ENCODE peak calls at places on chromosome 20, in nine cellular contexts. One of them, this sample, is unnamed.

GRCh38 chr20:24572140-24572539 is 102.7 kb downstream of the SYNDIG1 start:
- DNase-seq in glutamatergic neuron: no peak
- DNase-seq in BE2C: no peak
- DNase-seq in NB4: no peak
- DNase-seq in dorsolateral prefrontal cortex: no peak
- DNase-seq in cardiac muscle cell: no peak
- DNase-seq in left lung: no peak
- DNase-seq in GM12864: no peak
- DNase-seq in nephron progenitor cell: no peak
- DNase-seq in this sample: no peak

GRCh38 chr20:32681175-32682084 is 7.7 kb upstream of the C20orf203 start:
- DNase-seq in glutamatergic neuron: peak
- DNase-seq in BE2C: peak
- DNase-seq in NB4: peak
- DNase-seq in dorsolateral prefrontal cortex: peak
- DNase-seq in cardiac muscle cell: peak
- DNase-seq in left lung: no peak
- DNase-seq in GM12864: no peak
- DNase-seq in nephron progenitor cell: peak
- DNase-seq in this sample: no peak

GRCh38 chr20:17558154-17558940 is 11.5 kb upstream of the DSTN start:
- DNase-seq in glutamatergic neuron: no peak
- DNase-seq in BE2C: no peak
- DNase-seq in NB4: peak
- DNase-seq in dorsolateral prefrontal cortex: no peak
- DNase-seq in cardiac muscle cell: no peak
- DNase-seq in left lung: no peak
- DNase-seq in GM12864: no peak
- DNase-seq in nephron progenitor cell: no peak
- DNase-seq in this sample: no peak

GRCh38 chr20:17648782-17649730 is 33.0 kb downstream of the RRBP1 start:
- DNase-seq in glutamatergic neuron: no peak
- DNase-seq in BE2C: no peak
- DNase-seq in NB4: peak
- DNase-seq in dorsolateral prefrontal cortex: no peak
- DNase-seq in cardiac muscle cell: peak
- DNase-seq in left lung: no peak
- DNase-seq in GM12864: no peak
- DNase-seq in nephron progenitor cell: no peak
- DNase-seq in this sample: no peak

GRCh38 chr20:57082546-57082945 is 183.9 kb downstream of the BMP7 start:
- DNase-seq in glutamatergic neuron: no peak
- DNase-seq in BE2C: no peak
- DNase-seq in NB4: no peak
- DNase-seq in dorsolateral prefrontal cortex: no peak
- DNase-seq in cardiac muscle cell: no peak
- DNase-seq in left lung: peak
- DNase-seq in GM12864: no peak
- DNase-seq in nephron progenitor cell: no peak
- DNase-seq in this sample: no peak

GRCh38 chr20:43840382-43841070 is 74.1 kb upstream of the TOX2 start:
- DNase-seq in glutamatergic neuron: peak
- DNase-seq in BE2C: peak
- DNase-seq in NB4: peak
- DNase-seq in dorsolateral prefrontal cortex: no peak
- DNase-seq in cardiac muscle cell: no peak
- DNase-seq in left lung: no peak
- DNase-seq in GM12864: peak
- DNase-seq in nephron progenitor cell: no peak
- DNase-seq in this sample: no peak

GRCh38 chr20:20663841-20664240 is 48.6 kb downstream of the RALGAPA2 start:
- DNase-seq in glutamatergic neuron: no peak
- DNase-seq in BE2C: no peak
- DNase-seq in NB4: no peak
- DNase-seq in dorsolateral prefrontal cortex: no peak
- DNase-seq in cardiac muscle cell: no peak
- DNase-seq in left lung: no peak
- DNase-seq in GM12864: no peak
- DNase-seq in nephron progenitor cell: no peak
- DNase-seq in this sample: no peak

GRCh38 chr20:46174469-46175126 is 56.5 kb downstream of the CD40 start:
- DNase-seq in glutamatergic neuron: peak
- DNase-seq in BE2C: peak
- DNase-seq in NB4: peak
- DNase-seq in dorsolateral prefrontal cortex: no peak
- DNase-seq in cardiac muscle cell: peak
- DNase-seq in left lung: peak
- DNase-seq in GM12864: peak
- DNase-seq in nephron progenitor cell: peak
- DNase-seq in this sample: peak

DNA sequence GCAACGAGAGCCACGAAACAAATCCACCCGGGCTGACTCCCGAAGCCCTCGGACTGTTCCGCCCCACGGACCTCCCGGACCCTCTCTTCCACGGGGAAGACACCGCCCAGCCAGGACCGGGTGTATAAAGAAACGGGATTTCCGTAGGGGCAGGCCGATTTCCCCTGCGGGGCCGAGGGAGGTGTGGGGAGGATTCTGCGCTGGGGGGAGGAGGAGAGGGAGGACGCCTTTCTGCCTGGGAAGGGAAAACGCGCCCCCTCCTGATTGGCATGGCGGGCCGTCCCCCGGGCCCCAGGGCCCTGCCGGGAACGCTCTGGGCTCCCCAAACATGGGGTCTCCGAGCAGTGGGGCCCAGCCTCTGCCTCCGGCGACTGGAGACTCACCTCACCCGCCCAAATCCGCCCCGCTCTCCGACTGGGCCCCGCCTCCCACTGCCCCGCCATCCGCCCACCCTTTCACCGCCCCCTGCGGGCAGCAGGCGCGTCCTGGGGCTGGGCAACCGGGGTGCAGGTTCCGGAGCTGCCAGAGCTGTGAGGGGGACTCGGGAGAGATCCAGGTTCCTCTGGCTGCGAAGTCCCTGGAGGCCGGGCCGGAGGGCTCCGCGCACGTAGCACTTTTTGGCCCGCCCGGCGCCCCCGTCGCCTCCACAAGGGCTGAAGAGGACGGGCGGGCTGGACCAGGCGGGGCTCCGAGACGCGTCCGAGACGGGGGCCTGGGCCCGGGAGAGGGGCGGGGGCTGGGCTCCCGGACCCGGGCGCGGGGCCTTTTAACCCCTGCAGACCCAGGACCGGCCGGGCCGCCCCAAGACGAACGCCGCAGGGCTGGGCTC is 586 bp upstream of the PPDPF start:
- DNase-seq in glutamatergic neuron: peak
- DNase-seq in BE2C: peak
- DNase-seq in NB4: no peak
- DNase-seq in dorsolateral prefrontal cortex: no peak
- DNase-seq in cardiac muscle cell: peak
- DNase-seq in left lung: peak
- DNase-seq in GM12864: no peak
- DNase-seq in nephron progenitor cell: peak
- DNase-seq in this sample: peak
- TF ChIP-seq CTCF in glutamatergic neuron: peak
- TF ChIP-seq CTCF in BE2C: peak
- TF ChIP-seq CTCF in NB4: no peak
- TF ChIP-seq CTCF in dorsolateral prefrontal cortex: peak
- TF ChIP-seq CTCF in cardiac muscle cell: peak
- TF ChIP-seq CTCF in left lung: no peak
- TF ChIP-seq CTCF in GM12864: peak
- TF ChIP-seq CTCF in nephron progenitor cell: peak
- TF ChIP-seq CTCF in this sample: no peak

GRCh38 chr20:36742558-36742957 is 3.3 kb downstream of the NDRG3 start:
- DNase-seq in glutamatergic neuron: no peak
- DNase-seq in BE2C: no peak
- DNase-seq in NB4: no peak
- DNase-seq in dorsolateral prefrontal cortex: no peak
- DNase-seq in cardiac muscle cell: no peak
- DNase-seq in left lung: no peak
- DNase-seq in GM12864: no peak
- DNase-seq in nephron progenitor cell: no peak
- DNase-seq in this sample: no peak

GRCh38 chr20:36744764-36745191 is 1.1 kb downstream of the NDRG3 start:
- DNase-seq in glutamatergic neuron: peak
- DNase-seq in BE2C: peak
- DNase-seq in NB4: no peak
- DNase-seq in dorsolateral prefrontal cortex: no peak
- DNase-seq in cardiac muscle cell: peak
- DNase-seq in left lung: no peak
- DNase-seq in GM12864: no peak
- DNase-seq in nephron progenitor cell: peak
- DNase-seq in this sample: no peak

GRCh38 chr20:36745234-36745926 is 510 bp downstream of the NDRG3 start:
- DNase-seq in glutamatergic neuron: peak
- DNase-seq in BE2C: peak
- DNase-seq in NB4: peak
- DNase-seq in dorsolateral prefrontal cortex: no peak
- DNase-seq in cardiac muscle cell: peak
- DNase-seq in left lung: no peak
- DNase-seq in GM12864: no peak
- DNase-seq in nephron progenitor cell: no peak
- DNase-seq in this sample: no peak

GRCh38 chr20:36744243-36744642 is 1.6 kb downstream of the NDRG3 start:
- DNase-seq in glutamatergic neuron: no peak
- DNase-seq in BE2C: no peak
- DNase-seq in NB4: no peak
- DNase-seq in dorsolateral prefrontal cortex: no peak
- DNase-seq in cardiac muscle cell: no peak
- DNase-seq in left lung: no peak
- DNase-seq in GM12864: no peak
- DNase-seq in nephron progenitor cell: no peak
- DNase-seq in this sample: no peak

GRCh38 chr20:36745927-36746659 is at the start of gene NDRG3:
- DNase-seq in glutamatergic neuron: peak
- DNase-seq in BE2C: peak
- DNase-seq in NB4: peak
- DNase-seq in dorsolateral prefrontal cortex: peak
- DNase-seq in cardiac muscle cell: peak
- DNase-seq in left lung: peak
- DNase-seq in GM12864: peak
- DNase-seq in nephron progenitor cell: peak
- DNase-seq in this sample: peak
- TF ChIP-seq CTCF in glutamatergic neuron: no peak
- TF ChIP-seq CTCF in BE2C: no peak
- TF ChIP-seq CTCF in NB4: no peak
- TF ChIP-seq CTCF in dorsolateral prefrontal cortex: no peak
- TF ChIP-seq CTCF in cardiac muscle cell: no peak
- TF ChIP-seq CTCF in left lung: no peak
- TF ChIP-seq CTCF in GM12864: peak
- TF ChIP-seq CTCF in nephron progenitor cell: no peak
- TF ChIP-seq CTCF in this sample: no peak

GRCh38 chr20:58850693-58851174 is at the start of gene GNAS-AS1:
- DNase-seq in glutamatergic neuron: peak
- DNase-seq in BE2C: peak
- DNase-seq in NB4: no peak
- DNase-seq in dorsolateral prefrontal cortex: peak
- DNase-seq in cardiac muscle cell: peak
- DNase-seq in left lung: peak
- DNase-seq in GM12864: peak
- DNase-seq in nephron progenitor cell: peak
- DNase-seq in this sample: peak

GRCh38 chr20:58853466-58853865 is 950 bp downstream of the GNAS start:
- DNase-seq in glutamatergic neuron: no peak
- DNase-seq in BE2C: no peak
- DNase-seq in NB4: no peak
- DNase-seq in dorsolateral prefrontal cortex: no peak
- DNase-seq in cardiac muscle cell: no peak
- DNase-seq in left lung: no peak
- DNase-seq in GM12864: no peak
- DNase-seq in nephron progenitor cell: no peak
- DNase-seq in this sample: no peak

GRCh38 chr20:58851969-58852458 is 502 bp upstream of the GNAS start:
- DNase-seq in glutamatergic neuron: no peak
- DNase-seq in BE2C: no peak
- DNase-seq in NB4: no peak
- DNase-seq in dorsolateral prefrontal cortex: no peak
- DNase-seq in cardiac muscle cell: no peak
- DNase-seq in left lung: no peak
- DNase-seq in GM12864: no peak
- DNase-seq in nephron progenitor cell: no peak
- DNase-seq in this sample: no peak

GRCh38 chr20:58852559-58853271 is at the start of gene GNAS:
- DNase-seq in glutamatergic neuron: peak
- DNase-seq in BE2C: peak
- DNase-seq in NB4: peak
- DNase-seq in dorsolateral prefrontal cortex: peak
- DNase-seq in cardiac muscle cell: peak
- DNase-seq in left lung: peak
- DNase-seq in GM12864: no peak
- DNase-seq in nephron progenitor cell: peak
- DNase-seq in this sample: peak

DNA sequence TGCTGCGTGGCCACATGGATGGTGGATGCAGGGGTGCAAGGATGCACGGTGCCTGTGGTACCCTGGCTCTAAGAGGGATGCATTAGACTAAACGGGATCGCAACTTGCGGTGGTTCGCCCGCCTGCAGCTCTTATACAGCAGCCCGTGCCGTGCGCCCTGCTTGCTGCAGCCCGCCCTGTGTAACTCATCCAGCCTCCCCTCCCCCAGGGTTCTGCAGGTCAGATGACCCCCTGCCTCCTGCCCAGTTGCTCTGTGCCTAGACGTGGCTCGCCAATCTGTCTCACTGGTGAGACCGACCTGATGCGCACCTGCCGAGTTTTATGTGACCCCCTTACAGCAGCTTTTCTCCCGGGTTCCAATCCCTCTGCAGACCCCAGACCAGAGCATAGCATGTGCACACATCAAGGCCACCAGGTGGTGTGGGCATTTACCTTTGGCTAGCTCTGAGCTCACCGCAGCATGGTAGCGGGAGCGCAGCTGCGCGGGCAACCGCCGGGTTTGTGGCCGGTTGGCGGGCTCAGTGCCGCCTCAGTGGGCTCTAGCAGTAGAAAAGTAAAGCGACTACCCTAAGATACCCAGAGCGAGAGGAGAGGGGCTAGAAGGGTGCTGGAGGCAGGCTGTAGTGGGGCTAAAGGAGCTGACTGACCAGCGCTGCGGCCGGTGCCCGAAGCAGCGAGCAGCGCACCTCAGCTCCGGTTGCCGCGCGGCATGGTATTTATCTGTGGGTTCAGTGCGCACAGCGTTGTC is 693 bp upstream of the GNAS-AS1 start:
- DNase-seq in glutamatergic neuron: peak
- DNase-seq in BE2C: no peak
- DNase-seq in NB4: no peak
- DNase-seq in dorsolateral prefrontal cortex: no peak
- DNase-seq in cardiac muscle cell: no peak
- DNase-seq in left lung: no peak
- DNase-seq in GM12864: no peak
- DNase-seq in nephron progenitor cell: peak
- DNase-seq in this sample: peak
- TF ChIP-seq CTCF in glutamatergic neuron: no peak
- TF ChIP-seq CTCF in BE2C: no peak
- TF ChIP-seq CTCF in NB4: no peak
- TF ChIP-seq CTCF in dorsolateral prefrontal cortex: no peak
- TF ChIP-seq CTCF in cardiac muscle cell: no peak
- TF ChIP-seq CTCF in left lung: no peak
- TF ChIP-seq CTCF in GM12864: no peak
- TF ChIP-seq CTCF in nephron progenitor cell: no peak
- TF ChIP-seq CTCF in this sample: no peak

DNA sequence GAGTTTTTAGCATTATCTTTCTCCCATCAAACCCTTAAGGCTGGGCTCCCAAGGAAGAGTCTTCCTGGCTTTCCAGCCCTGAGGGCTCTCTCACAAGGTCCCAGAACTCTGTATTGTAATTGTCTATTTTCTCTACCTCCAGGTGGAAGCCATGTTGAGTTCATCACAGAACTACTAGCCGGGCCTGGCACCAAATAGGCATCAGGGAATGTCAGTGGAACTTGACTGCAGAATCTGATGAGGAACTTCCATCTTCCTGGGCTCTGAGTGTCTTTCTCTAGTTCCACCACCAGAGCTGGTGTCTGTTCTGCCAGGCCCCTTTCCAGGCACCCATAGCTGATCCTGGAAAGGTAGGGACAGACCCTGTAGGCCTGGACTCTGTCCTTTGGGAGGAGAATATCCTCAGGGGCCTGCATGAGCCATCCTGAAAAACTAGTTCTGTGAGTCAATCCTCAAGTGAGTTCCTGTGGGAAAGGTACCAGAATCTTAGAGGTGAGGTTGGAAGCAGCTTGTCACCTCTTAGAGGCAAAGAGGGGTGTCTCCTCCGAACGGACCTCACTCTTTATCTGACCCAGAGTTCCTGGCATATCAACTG is 11.1 kb upstream of the TOP1 start:
- DNase-seq in glutamatergic neuron: no peak
- DNase-seq in BE2C: no peak
- DNase-seq in NB4: no peak
- DNase-seq in dorsolateral prefrontal cortex: no peak
- DNase-seq in cardiac muscle cell: no peak
- DNase-seq in left lung: no peak
- DNase-seq in GM12864: no peak
- DNase-seq in nephron progenitor cell: no peak
- DNase-seq in this sample: no peak
- TF ChIP-seq CTCF in glutamatergic neuron: no peak
- TF ChIP-seq CTCF in BE2C: no peak
- TF ChIP-seq CTCF in NB4: no peak
- TF ChIP-seq CTCF in dorsolateral prefrontal cortex: no peak
- TF ChIP-seq CTCF in cardiac muscle cell: no peak
- TF ChIP-seq CTCF in left lung: no peak
- TF ChIP-seq CTCF in GM12864: no peak
- TF ChIP-seq CTCF in nephron progenitor cell: no peak
- TF ChIP-seq CTCF in this sample: no peak